ENCODE peak calls at places on chromosomes 16 and 17, in seven cellular contexts. Y is MM.1S, X is SK-N-SH, P is neural progenitor cell, H is heart right ventricle, R is cardiac muscle cell, W is pancreas. I is an unnamed sample. For H3K4me1 and H3K9me3, the result is how much of the 10 kb centered on the place peaks cover.

GRCh38 chr17:51745993-51746392 is 412.5 kb downstream of the CA10 start:
- DNase-seq in Y (no peak), X (peak), P (no peak), H (no peak), R (no peak), W (no peak), I (no peak)

GRCh38 chr16:4385066-4385788 is 13.6 kb downstream of the VASN start:
- DNase-seq in Y (no peak), X (peak), P (no peak), H (no peak), R (no peak), W (no peak), I (no peak)

GRCh38 chr17:57662021-57662420 is 83.1 kb downstream of the CCDC182 start:
- DNase-seq in Y (no peak), X (no peak), P (no peak), H (no peak), R (no peak), W (no peak), I (no peak)

GRCh38 chr17:64647817-64648216 is 14.3 kb downstream of the SMURF2 start:
- DNase-seq in Y (no peak), X (no peak), P (no peak), H (no peak), R (no peak), W (no peak), I (no peak)

GRCh38 chr16:2776500-2777139 is 460 bp downstream of the ELOB start:
- DNase-seq in Y (peak), X (no peak), P (peak), H (no peak), R (no peak), W (no peak), I (no peak)

GRCh38 chr17:50152736-50153135 is 2.3 kb upstream of the PPP1R9B start:
- DNase-seq in Y (no peak), X (no peak), P (no peak), H (no peak), R (no peak), W (no peak), I (no peak)

GRCh38 chr16:86825631-86826030 is 247.3 kb downstream of the FOXL1 start:
- DNase-seq in Y (no peak), X (no peak), P (no peak), H (no peak), R (no peak), W (no peak), I (no peak)

GRCh38 chr17:43846963-43847369 is at the start of gene CD300LG:
- DNase-seq in Y (no peak), X (peak), P (peak), H (peak), R (no peak), W (no peak), I (no peak)

GRCh38 chr16:54353097-54353496 is 66.5 kb upstream of the IRX3 start:
- DNase-seq in Y (no peak), X (no peak), P (no peak), H (no peak), R (no peak), W (no peak), I (no peak)

GRCh38 chr17:57577751-57578607 is 167.1 kb downstream of the CCDC182 start:
- DNase-seq in Y (no peak), X (peak), P (peak), H (no peak), R (no peak), W (no peak), I (no peak)

GRCh38 chr17:32240745-32241144 is 24.9 kb upstream of the RHBDL3 start:
- DNase-seq in Y (no peak), X (no peak), P (no peak), H (peak), R (peak), W (no peak), I (no peak)

GRCh38 chr17:21573961-21574610 is 118.2 kb upstream of the KCNJ18 start:
- DNase-seq in Y (no peak), X (peak), P (no peak), H (peak), R (no peak), W (peak), I (no peak)

GRCh38 chr16:22369221-22369811 is 5.1 kb downstream of the CDR2 start:
- DNase-seq in Y (peak), X (no peak), P (no peak), H (peak), R (no peak), W (no peak), I (no peak)

GRCh38 chr16:88005148-88005547 is 53.9 kb downstream of the BANP start:
- DNase-seq in Y (no peak), X (peak), P (peak), H (no peak), R (peak), W (no peak), I (no peak)

GRCh38 chr17:37438141-37438540 is 31.5 kb downstream of the TADA2A start:
- DNase-seq in Y (no peak), X (no peak), P (no peak), H (no peak), R (no peak), W (no peak), I (no peak)

GRCh38 chr17:72702136-72702735 is 390.3 kb downstream of the SLC39A11 start:
- DNase-seq in Y (no peak), X (no peak), P (no peak), H (no peak), R (no peak), W (no peak), I (no peak)

GRCh38 chr17:45314761-45315549 is 1.9 kb downstream of the MAP3K14 start:
- DNase-seq in Y (peak), X (no peak), P (no peak), H (no peak), R (no peak), W (no peak), I (no peak)
- H3K4me1 ChIP-seq in Y (half or more), X (half or more), P (under half), H (under half), R (under half), W (half or more), I (half or more)

GRCh38 chr17:83194189-83194565 is 114.8 kb downstream of the METRNL start:
- DNase-seq in Y (no peak), X (no peak), P (no peak), H (no peak), R (no peak), W (no peak), I (no peak)

GRCh38 chr17:83195330-83196087 is 116.1 kb downstream of the METRNL start:
- DNase-seq in Y (no peak), X (no peak), P (no peak), H (no peak), R (no peak), W (no peak), I (no peak)

GRCh38 chr17:83196088-83196765 is 116.8 kb downstream of the METRNL start:
- DNase-seq in Y (no peak), X (no peak), P (no peak), H (no peak), R (no peak), W (no peak), I (no peak)

GRCh38 chr17:83193336-83194188 is 114.2 kb downstream of the METRNL start:
- DNase-seq in Y (peak), X (no peak), P (no peak), H (peak), R (no peak), W (no peak), I (no peak)

GRCh38 chr17:83194761-83195329 is 115.4 kb downstream of the METRNL start:
- DNase-seq in Y (no peak), X (no peak), P (no peak), H (no peak), R (no peak), W (no peak), I (no peak)
- H3K9me3 ChIP-seq in Y (under half), X (under half), P (under half), H (under half), R (under half), W (under half), I (under half)

GRCh38 chr16:50449800-50450199 is 81.0 kb upstream of the BRD7 start:
- DNase-seq in Y (no peak), X (no peak), P (peak), H (no peak), R (peak), W (no peak), I (no peak)

GRCh38 chr16:50450957-50451356 is 82.2 kb upstream of the BRD7 start:
- DNase-seq in Y (no peak), X (no peak), P (no peak), H (no peak), R (no peak), W (no peak), I (no peak)

GRCh38 chr16:50448981-50449380 is 80.2 kb upstream of the BRD7 start:
- DNase-seq in Y (no peak), X (no peak), P (no peak), H (no peak), R (no peak), W (no peak), I (no peak)

GRCh38 chr16:50446861-50447260 is 78.1 kb upstream of the BRD7 start:
- DNase-seq in Y (no peak), X (no peak), P (no peak), H (no peak), R (no peak), W (no peak), I (no peak)

DNA sequence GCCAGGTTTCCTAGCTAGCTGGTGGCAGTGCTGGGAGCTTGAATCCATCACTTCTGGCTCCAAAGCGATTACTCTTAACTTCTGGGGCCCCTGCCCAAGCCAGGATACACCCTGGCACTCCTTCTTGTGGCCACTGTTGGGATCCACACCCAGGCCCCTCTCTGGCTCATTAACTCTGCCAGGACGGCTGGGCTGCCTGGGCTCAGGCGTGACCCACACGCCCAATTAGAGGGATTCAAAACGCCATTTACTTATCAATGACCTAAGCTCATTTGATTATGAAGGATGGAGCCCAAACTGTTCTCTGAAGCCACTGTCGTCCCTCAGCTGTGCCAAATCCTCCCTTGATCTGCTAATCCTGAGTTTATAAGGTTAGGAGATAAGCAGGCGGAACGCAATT is 79.7 kb upstream of the BRD7 start:
- DNase-seq in Y (no peak), X (peak), P (peak), H (no peak), R (no peak), W (no peak), I (no peak)
- TF ChIP-seq CTCF in Y (no peak), X (no peak), P (peak), H (no peak), R (no peak), W (no peak), I (no peak)

DNA sequence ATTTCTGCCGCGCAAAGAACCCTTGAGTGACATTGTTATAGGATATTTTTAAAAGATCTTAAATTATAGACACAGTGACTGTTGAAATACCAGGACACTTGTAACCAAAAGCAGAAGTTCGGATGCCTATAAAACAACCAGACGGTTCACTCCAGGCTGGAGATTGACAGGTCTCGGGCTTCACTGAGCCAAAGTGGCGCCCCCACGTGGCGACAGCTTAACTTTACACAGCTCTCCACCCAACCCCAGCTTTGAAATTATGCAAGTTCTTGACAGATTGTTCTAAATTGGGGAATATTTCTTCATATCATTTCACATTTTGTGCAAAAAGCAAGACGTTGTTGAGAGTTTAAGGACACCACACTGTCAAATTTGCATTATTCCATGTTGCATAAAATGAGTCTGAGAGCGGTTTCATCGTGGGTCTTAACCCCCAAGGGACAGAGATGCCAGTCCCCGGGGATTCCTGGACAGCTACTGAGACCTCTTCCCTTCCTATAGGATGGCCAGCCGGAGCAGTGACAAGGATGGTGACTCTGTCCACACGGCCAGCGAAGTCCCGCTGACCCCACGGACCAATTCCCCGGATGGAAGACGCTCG is 11.9 kb downstream of the SYT17 start:
- DNase-seq in Y (no peak), X (peak), P (peak), H (peak), R (peak), W (peak), I (no peak)
- H3K4me1 ChIP-seq in Y (under half), X (under half), P (under half), H (under half), R (under half), W (under half), I (under half)

GRCh38 chr16:50629334-50629733 is 51.8 kb downstream of the SNX20 start:
- DNase-seq in Y (no peak), X (no peak), P (no peak), H (no peak), R (no peak), W (no peak), I (no peak)

GRCh38 chr16:50627419-50627818 is 53.7 kb downstream of the SNX20 start:
- DNase-seq in Y (no peak), X (peak), P (peak), H (peak), R (peak), W (no peak), I (peak)

GRCh38 chr16:50626868-50627267 is 54.2 kb downstream of the SNX20 start:
- DNase-seq in Y (no peak), X (no peak), P (no peak), H (no peak), R (no peak), W (no peak), I (no peak)

GRCh38 chr16:50630394-50631020 is 50.6 kb downstream of the SNX20 start:
- DNase-seq in Y (no peak), X (no peak), P (no peak), H (no peak), R (no peak), W (no peak), I (no peak)

GRCh38 chr16:50628156-50628802 is 52.8 kb downstream of the SNX20 start:
- DNase-seq in Y (no peak), X (no peak), P (no peak), H (no peak), R (no peak), W (no peak), I (no peak)
- H3K9me3 ChIP-seq in Y (under half), X (under half), P (under half), H (under half), R (under half), W (under half), I (under half)

I was measured in CD8-positive, alpha-beta T cell.